ENCODE peak calls at places on chromosome 12, in ten cellular contexts. W, G, F, T, L, D, Y, A, K and U are unnamed samples.

GRCh38 chr12:121673013-121673441 is 3.6 kb upstream of the MORN3 start:
- DNase-seq in W (no peak), G (peak), F (no peak), T (no peak), L (no peak), D (no peak), Y (no peak), A (no peak), K (no peak), U (no peak)

GRCh38 chr12:66915312-66915904 is 236.5 kb upstream of the GRIP1 start:
- DNase-seq in W (no peak), G (no peak), F (no peak), T (no peak), L (no peak), D (no peak), Y (no peak), A (no peak), K (no peak), U (no peak)

GRCh38 chr12:87112946-87113345 is 856.8 kb upstream of the MGAT4C start:
- DNase-seq in W (no peak), G (no peak), F (peak), T (no peak), L (no peak), D (no peak), Y (no peak), A (no peak), K (no peak), U (no peak)

GRCh38 chr12:67701121-67701520 is 52.6 kb downstream of the DYRK2 start:
- DNase-seq in W (no peak), G (no peak), F (no peak), T (no peak), L (no peak), D (no peak), Y (no peak), A (no peak), K (no peak), U (no peak)

GRCh38 chr12:84922721-84923120 is 10.1 kb upstream of the SLC6A15 start:
- DNase-seq in W (no peak), G (no peak), F (peak), T (no peak), L (no peak), D (peak), Y (no peak), A (no peak), K (no peak), U (no peak)

GRCh38 chr12:64081020-64081419 is 141.1 kb downstream of the KICS2 start:
- DNase-seq in W (no peak), G (no peak), F (no peak), T (no peak), L (no peak), D (peak), Y (no peak), A (no peak), K (no peak), U (no peak)

GRCh38 chr12:31215521-31216232 is 110.3 kb downstream of the SINHCAF start:
- DNase-seq in W (no peak), G (peak), F (no peak), T (no peak), L (no peak), D (no peak), Y (peak), A (no peak), K (no peak), U (no peak)

GRCh38 chr12:103178681-103179080 is 221.2 kb downstream of the ASCL1 start:
- DNase-seq in W (no peak), G (no peak), F (no peak), T (no peak), L (no peak), D (no peak), Y (no peak), A (no peak), K (no peak), U (no peak)

GRCh38 chr12:49503674-49504180 is 35.1 kb upstream of the KCNH3 start:
- DNase-seq in W (no peak), G (no peak), F (no peak), T (no peak), L (peak), D (peak), Y (no peak), A (no peak), K (no peak), U (peak)

GRCh38 chr12:9070351-9070750 is 45.4 kb downstream of the A2M start:
- DNase-seq in W (no peak), G (no peak), F (no peak), T (no peak), L (no peak), D (no peak), Y (no peak), A (no peak), K (no peak), U (no peak)

GRCh38 chr12:3453947-3454675 is 36.9 kb upstream of the PRMT8 start:
- DNase-seq in W (no peak), G (no peak), F (peak), T (no peak), L (peak), D (peak), Y (no peak), A (no peak), K (no peak), U (no peak)

GRCh38 chr12:2616763-2617162 is 178.0 kb upstream of the FKBP4 start:
- DNase-seq in W (no peak), G (no peak), F (no peak), T (no peak), L (no peak), D (no peak), Y (no peak), A (no peak), K (no peak), U (no peak)

GRCh38 chr12:83826112-83826511 is 1086.5 kb downstream of the SLC6A15 start:
- DNase-seq in W (no peak), G (no peak), F (no peak), T (no peak), L (no peak), D (peak), Y (no peak), A (no peak), K (no peak), U (no peak)

GRCh38 chr12:39300799-39301198 is 142.1 kb downstream of the KIF21A start:
- DNase-seq in W (no peak), G (no peak), F (peak), T (no peak), L (no peak), D (peak), Y (no peak), A (no peak), K (no peak), U (no peak)

GRCh38 chr12:33438890-33439586 is 581 bp downstream of the SYT10 start:
- DNase-seq in W (peak), G (no peak), F (no peak), T (no peak), L (no peak), D (no peak), Y (peak), A (peak), K (no peak), U (no peak)

GRCh38 chr12:79659961-79660431 is 30.8 kb downstream of the PAWR start:
- DNase-seq in W (no peak), G (no peak), F (no peak), T (no peak), L (no peak), D (peak), Y (no peak), A (no peak), K (no peak), U (no peak)

GRCh38 chr12:52903855-52904508 is 894 bp downstream of the KRT8 start:
- DNase-seq in W (no peak), G (no peak), F (no peak), T (peak), L (no peak), D (peak), Y (peak), A (peak), K (no peak), U (peak)

GRCh38 chr12:67714648-67715047 is 66.1 kb downstream of the DYRK2 start:
- DNase-seq in W (no peak), G (no peak), F (no peak), T (peak), L (no peak), D (no peak), Y (no peak), A (no peak), K (no peak), U (peak)

GRCh38 chr12:106154781-106155273 is 16.1 kb upstream of the NUAK1 start:
- DNase-seq in W (no peak), G (no peak), F (no peak), T (no peak), L (no peak), D (no peak), Y (no peak), A (no peak), K (no peak), U (no peak)

GRCh38 chr12:85755760-85756159 is 80.4 kb downstream of the RASSF9 start:
- DNase-seq in W (no peak), G (no peak), F (no peak), T (no peak), L (no peak), D (peak), Y (no peak), A (no peak), K (no peak), U (no peak)

GRCh38 chr12:116670859-116671258 is 67.0 kb downstream of the SPRING1 start:
- DNase-seq in W (no peak), G (no peak), F (no peak), T (no peak), L (no peak), D (no peak), Y (no peak), A (no peak), K (no peak), U (no peak)

GRCh38 chr12:124761876-124762275 is 101.8 kb downstream of the SCARB1 start:
- DNase-seq in W (no peak), G (no peak), F (no peak), T (no peak), L (no peak), D (no peak), Y (peak), A (no peak), K (no peak), U (no peak)

GRCh38 chr12:6036509-6036908 is 88.0 kb downstream of the VWF start:
- DNase-seq in W (no peak), G (peak), F (no peak), T (no peak), L (no peak), D (no peak), Y (no peak), A (peak), K (no peak), U (no peak)

GRCh38 chr12:64142382-64142781 is 79.7 kb downstream of the KICS2 start:
- DNase-seq in W (no peak), G (no peak), F (no peak), T (no peak), L (no peak), D (no peak), Y (no peak), A (no peak), K (no peak), U (no peak)

GRCh38 chr12:75553865-75554555 is 42.6 kb upstream of the KRR1 start:
- DNase-seq in W (no peak), G (no peak), F (no peak), T (no peak), L (no peak), D (peak), Y (no peak), A (no peak), K (no peak), U (no peak)

GRCh38 chr12:33533527-33533926 is 93.9 kb upstream of the SYT10 start:
- DNase-seq in W (no peak), G (no peak), F (no peak), T (no peak), L (no peak), D (no peak), Y (no peak), A (no peak), K (no peak), U (no peak)

GRCh38 chr12:120361506-120362208 is 7.3 kb downstream of the MSI1 start:
- DNase-seq in W (peak), G (peak), F (no peak), T (peak), L (no peak), D (peak), Y (peak), A (peak), K (no peak), U (peak)

GRCh38 chr12:22254450-22254849 is 80.1 kb downstream of the ST8SIA1 start:
- DNase-seq in W (no peak), G (no peak), F (no peak), T (no peak), L (no peak), D (no peak), Y (no peak), A (no peak), K (no peak), U (no peak)

GRCh38 chr12:61713121-61713520 is 547.1 kb upstream of the USP15 start:
- DNase-seq in W (no peak), G (no peak), F (no peak), T (no peak), L (no peak), D (no peak), Y (no peak), A (no peak), K (no peak), U (no peak)

GRCh38 chr12:91732086-91732485 is 413.6 kb downstream of the BTG1 start:
- DNase-seq in W (no peak), G (no peak), F (peak), T (no peak), L (no peak), D (no peak), Y (no peak), A (no peak), K (no peak), U (no peak)

GRCh38 chr12:13719986-13720385 is 261.4 kb downstream of the GRIN2B start:
- DNase-seq in W (no peak), G (no peak), F (no peak), T (no peak), L (no peak), D (no peak), Y (no peak), A (no peak), K (no peak), U (no peak)

GRCh38 chr12:26651566-26652188 is 181.3 kb downstream of the ITPR2 start:
- DNase-seq in W (peak), G (no peak), F (peak), T (peak), L (peak), D (peak), Y (no peak), A (no peak), K (peak), U (peak)

GRCh38 chr12:100138048-100138907 is 4.4 kb downstream of the BLTP3B start:
- DNase-seq in W (no peak), G (no peak), F (no peak), T (no peak), L (no peak), D (peak), Y (no peak), A (no peak), K (no peak), U (no peak)